ENCODE peak calls at places on chromosomes 12 and 14, in eight cellular contexts. One of them, this sample, is unnamed. For H3K4me1, the result is how much of the 10 kb centered on the place peaks cover.

GRCh38 chr14:25833341-25834121 is 764.3 kb downstream of the NOVA1 start:
- DNase-seq in heart right ventricle: no peak
- DNase-seq in psoas muscle: no peak
- DNase-seq in PC-3: peak
- DNase-seq in body of pancreas: peak
- DNase-seq in GM23338: peak
- DNase-seq in right lobe of liver: no peak
- DNase-seq in tibial artery: no peak
- DNase-seq in this sample: no peak

GRCh38 chr12:50603817-50604639 is 99.2 kb downstream of the DIP2B start:
- DNase-seq in heart right ventricle: no peak
- DNase-seq in body of pancreas: no peak
- DNase-seq in psoas muscle: peak
- DNase-seq in right lobe of liver: no peak
- DNase-seq in GM23338: no peak
- DNase-seq in PC-3: no peak
- DNase-seq in tibial artery: peak
- DNase-seq in this sample: peak

GRCh38 chr14:60642270-60642789 is 6.9 kb downstream of the SIX1 start:
- DNase-seq in body of pancreas: no peak
- DNase-seq in PC-3: no peak
- DNase-seq in heart right ventricle: no peak
- DNase-seq in psoas muscle: peak
- DNase-seq in tibial artery: no peak
- DNase-seq in GM23338: peak
- DNase-seq in right lobe of liver: no peak
- DNase-seq in this sample: no peak

GRCh38 chr14:102930138-102930752 is 7.8 kb downstream of the AMN start:
- DNase-seq in psoas muscle: no peak
- DNase-seq in PC-3: no peak
- DNase-seq in heart right ventricle: no peak
- DNase-seq in body of pancreas: no peak
- DNase-seq in right lobe of liver: no peak
- DNase-seq in tibial artery: no peak
- DNase-seq in GM23338: peak
- DNase-seq in this sample: no peak

GRCh38 chr12:71671816-71672215 is 7.7 kb downstream of the THAP2 start:
- DNase-seq in right lobe of liver: no peak
- DNase-seq in tibial artery: no peak
- DNase-seq in psoas muscle: no peak
- DNase-seq in body of pancreas: no peak
- DNase-seq in heart right ventricle: no peak
- DNase-seq in GM23338: no peak
- DNase-seq in PC-3: no peak
- DNase-seq in this sample: no peak

GRCh38 chr12:120474092-120474960 is 4.8 kb upstream of the SRSF9 start:
- DNase-seq in tibial artery: no peak
- DNase-seq in GM23338: peak
- DNase-seq in body of pancreas: peak
- DNase-seq in psoas muscle: no peak
- DNase-seq in right lobe of liver: no peak
- DNase-seq in PC-3: peak
- DNase-seq in heart right ventricle: no peak
- DNase-seq in this sample: no peak

GRCh38 chr12:89087149-89087834 is 265.0 kb downstream of the DUSP6 start:
- DNase-seq in GM23338: peak
- DNase-seq in psoas muscle: no peak
- DNase-seq in right lobe of liver: no peak
- DNase-seq in tibial artery: no peak
- DNase-seq in PC-3: no peak
- DNase-seq in body of pancreas: no peak
- DNase-seq in heart right ventricle: no peak
- DNase-seq in this sample: no peak

GRCh38 chr12:96907681-96908163 is 665 bp downstream of the NEDD1 start:
- DNase-seq in tibial artery: no peak
- DNase-seq in GM23338: peak
- DNase-seq in body of pancreas: peak
- DNase-seq in heart right ventricle: no peak
- DNase-seq in PC-3: no peak
- DNase-seq in psoas muscle: no peak
- DNase-seq in right lobe of liver: no peak
- DNase-seq in this sample: peak

GRCh38 chr14:105092912-105093425 is 27.7 kb upstream of the GPR132 start:
- DNase-seq in tibial artery: no peak
- DNase-seq in psoas muscle: peak
- DNase-seq in PC-3: peak
- DNase-seq in GM23338: no peak
- DNase-seq in body of pancreas: peak
- DNase-seq in right lobe of liver: no peak
- DNase-seq in heart right ventricle: peak
- DNase-seq in this sample: peak

GRCh38 chr14:76497550-76498484 is 121.9 kb downstream of the ESRRB start:
- DNase-seq in right lobe of liver: no peak
- DNase-seq in body of pancreas: no peak
- DNase-seq in psoas muscle: no peak
- DNase-seq in tibial artery: no peak
- DNase-seq in GM23338: peak
- DNase-seq in heart right ventricle: no peak
- DNase-seq in PC-3: peak
- DNase-seq in this sample: no peak

GRCh38 chr14:58702466-58703148 is 64.8 kb downstream of the DACT1 start:
- DNase-seq in GM23338: no peak
- DNase-seq in psoas muscle: no peak
- DNase-seq in heart right ventricle: no peak
- DNase-seq in PC-3: no peak
- DNase-seq in right lobe of liver: no peak
- DNase-seq in body of pancreas: no peak
- DNase-seq in tibial artery: no peak
- DNase-seq in this sample: no peak

GRCh38 chr12:69935651-69936100 is 110.6 kb downstream of the MYRFL start:
- DNase-seq in PC-3: no peak
- DNase-seq in psoas muscle: no peak
- DNase-seq in GM23338: no peak
- DNase-seq in heart right ventricle: no peak
- DNase-seq in body of pancreas: no peak
- DNase-seq in tibial artery: no peak
- DNase-seq in right lobe of liver: no peak
- DNase-seq in this sample: no peak

GRCh38 chr12:13472690-13473089 is 276.2 kb downstream of the EMP1 start:
- DNase-seq in right lobe of liver: no peak
- DNase-seq in tibial artery: no peak
- DNase-seq in body of pancreas: no peak
- DNase-seq in psoas muscle: no peak
- DNase-seq in heart right ventricle: no peak
- DNase-seq in GM23338: no peak
- DNase-seq in PC-3: peak
- DNase-seq in this sample: no peak

DNA sequence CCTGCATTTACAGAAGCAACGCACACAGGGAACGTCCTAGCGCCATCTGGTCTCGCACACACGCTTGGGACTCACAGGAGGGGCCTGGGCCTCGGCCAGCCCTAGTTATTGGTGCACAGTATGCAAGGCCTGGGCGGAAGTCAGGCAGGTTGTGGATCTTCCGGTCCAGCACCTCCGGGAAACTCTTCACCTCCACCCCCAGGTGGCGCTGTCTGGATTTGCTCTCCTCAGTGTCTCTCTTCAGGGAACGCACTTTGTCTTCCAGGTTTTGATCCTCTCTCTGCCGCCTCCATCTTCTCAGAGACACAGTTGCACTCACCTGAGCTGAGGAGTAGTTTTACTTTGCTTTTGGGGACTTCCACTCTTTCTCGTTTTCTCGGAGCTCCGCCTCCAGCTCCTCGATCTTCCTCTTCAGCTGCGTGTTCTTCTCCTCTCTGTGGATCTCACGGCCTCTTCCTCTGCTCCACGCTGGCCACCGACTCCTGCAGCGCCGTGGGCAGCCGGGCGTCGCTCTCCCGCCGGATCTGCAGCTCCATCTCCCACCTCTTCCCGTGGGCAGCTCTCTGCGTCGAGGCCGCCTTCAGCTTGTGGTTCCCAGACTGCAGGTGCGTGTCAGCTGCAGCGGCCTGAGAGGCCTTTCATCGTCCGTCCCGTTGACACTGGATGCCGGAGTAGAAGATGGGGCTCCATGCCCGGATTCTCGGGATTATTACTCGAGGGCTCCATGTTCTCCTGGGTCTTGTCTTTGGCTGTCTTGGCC is 933.8 kb downstream of the TMEM121 start:
- DNase-seq in body of pancreas: no peak
- DNase-seq in psoas muscle: no peak
- DNase-seq in right lobe of liver: no peak
- DNase-seq in GM23338: peak
- DNase-seq in PC-3: no peak
- DNase-seq in tibial artery: no peak
- DNase-seq in heart right ventricle: peak
- DNase-seq in this sample: no peak
- TF ChIP-seq CTCF in body of pancreas: no peak
- TF ChIP-seq CTCF in psoas muscle: no peak
- TF ChIP-seq CTCF in right lobe of liver: no peak
- TF ChIP-seq CTCF in GM23338: peak
- TF ChIP-seq CTCF in PC-3: no peak
- TF ChIP-seq CTCF in tibial artery: no peak
- TF ChIP-seq CTCF in heart right ventricle: no peak
- TF ChIP-seq CTCF in this sample: no peak

DNA sequence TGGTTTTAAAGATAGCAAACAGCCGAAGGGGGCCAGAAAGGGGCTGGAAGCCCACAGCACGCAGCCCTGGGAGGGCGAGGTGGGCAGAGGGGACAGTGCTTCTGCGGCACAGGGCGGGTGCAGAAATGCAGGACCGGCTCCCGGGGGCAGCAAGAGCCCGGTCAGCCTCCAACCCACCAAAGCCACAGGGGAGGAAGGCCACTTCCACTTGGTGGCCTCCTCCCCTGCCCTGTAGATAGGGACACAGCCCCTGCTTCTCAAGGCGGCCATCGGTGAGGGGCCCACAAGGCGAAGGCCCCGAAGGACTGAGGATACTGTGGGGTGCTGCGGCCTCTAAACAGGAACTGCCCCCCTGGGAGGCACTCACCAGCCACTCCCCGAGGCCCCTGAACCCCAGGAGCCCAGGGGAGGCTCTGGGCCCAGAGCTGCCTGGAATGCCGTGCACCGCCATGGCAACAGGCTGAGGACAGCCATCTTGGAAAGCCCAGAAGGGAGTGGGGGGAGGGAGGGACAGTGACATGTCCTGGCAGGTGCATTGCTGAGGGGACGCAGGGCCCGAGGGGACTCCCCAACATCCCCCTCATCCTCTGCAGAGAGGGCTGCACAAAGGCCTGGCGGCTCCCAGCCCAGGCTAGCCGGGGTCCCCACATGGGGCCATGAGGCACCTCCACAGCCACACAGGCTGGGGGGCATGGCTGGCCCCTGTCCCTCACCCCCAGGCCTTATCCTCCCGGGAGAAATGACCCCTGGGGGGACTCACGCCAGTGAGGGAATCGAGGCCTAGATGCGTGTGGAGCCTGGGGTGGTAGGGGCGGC is 114.6 kb downstream of the NCOR2 start:
- DNase-seq in GM23338: no peak
- DNase-seq in body of pancreas: no peak
- DNase-seq in PC-3: no peak
- DNase-seq in heart right ventricle: no peak
- DNase-seq in right lobe of liver: no peak
- DNase-seq in psoas muscle: no peak
- DNase-seq in tibial artery: no peak
- DNase-seq in this sample: no peak
- H3K4me1 ChIP-seq in GM23338: under half
- H3K4me1 ChIP-seq in body of pancreas: under half
- H3K4me1 ChIP-seq in PC-3: under half
- H3K4me1 ChIP-seq in heart right ventricle: half or more
- H3K4me1 ChIP-seq in right lobe of liver: under half
- H3K4me1 ChIP-seq in psoas muscle: under half
- H3K4me1 ChIP-seq in tibial artery: under half
- H3K4me1 ChIP-seq in this sample: under half

DNA sequence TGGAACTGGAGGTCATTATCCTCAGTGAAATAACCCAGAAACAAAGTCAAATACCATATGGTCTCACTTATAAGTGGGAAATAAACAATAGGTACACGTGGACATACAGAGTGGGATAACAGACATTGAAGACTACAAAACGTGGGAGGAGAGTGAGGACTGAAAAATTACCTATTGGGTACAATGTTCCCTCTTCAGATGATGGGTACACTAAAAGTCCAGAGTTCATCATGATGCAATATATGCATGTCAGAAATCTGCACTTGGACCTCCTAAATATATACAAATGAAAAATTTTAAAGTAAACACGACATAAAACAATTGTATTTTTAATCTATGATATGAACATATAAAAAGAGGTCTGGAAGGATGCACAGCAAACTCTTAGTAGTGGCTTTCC is 71.2 kb downstream of the SLC38A4 start:
- DNase-seq in body of pancreas: no peak
- DNase-seq in tibial artery: no peak
- DNase-seq in psoas muscle: no peak
- DNase-seq in right lobe of liver: no peak
- DNase-seq in GM23338: no peak
- DNase-seq in heart right ventricle: no peak
- DNase-seq in PC-3: no peak
- DNase-seq in this sample: no peak
- TF ChIP-seq CTCF in body of pancreas: no peak
- TF ChIP-seq CTCF in tibial artery: no peak
- TF ChIP-seq CTCF in psoas muscle: no peak
- TF ChIP-seq CTCF in right lobe of liver: no peak
- TF ChIP-seq CTCF in GM23338: no peak
- TF ChIP-seq CTCF in heart right ventricle: no peak
- TF ChIP-seq CTCF in PC-3: no peak
- TF ChIP-seq CTCF in this sample: no peak

GRCh38 chr12:60148109-60148508 is 552.3 kb downstream of the SLC16A7 start:
- DNase-seq in GM23338: no peak
- DNase-seq in heart right ventricle: no peak
- DNase-seq in body of pancreas: no peak
- DNase-seq in PC-3: peak
- DNase-seq in tibial artery: no peak
- DNase-seq in psoas muscle: no peak
- DNase-seq in right lobe of liver: no peak
- DNase-seq in this sample: no peak

GRCh38 chr12:60152756-60153155 is 556.9 kb downstream of the SLC16A7 start:
- DNase-seq in PC-3: peak
- DNase-seq in right lobe of liver: no peak
- DNase-seq in body of pancreas: no peak
- DNase-seq in tibial artery: no peak
- DNase-seq in heart right ventricle: no peak
- DNase-seq in GM23338: no peak
- DNase-seq in psoas muscle: no peak
- DNase-seq in this sample: no peak

GRCh38 chr12:60144395-60144794 is 548.6 kb downstream of the SLC16A7 start:
- DNase-seq in right lobe of liver: no peak
- DNase-seq in GM23338: no peak
- DNase-seq in heart right ventricle: no peak
- DNase-seq in psoas muscle: no peak
- DNase-seq in body of pancreas: no peak
- DNase-seq in tibial artery: no peak
- DNase-seq in PC-3: no peak
- DNase-seq in this sample: no peak

DNA sequence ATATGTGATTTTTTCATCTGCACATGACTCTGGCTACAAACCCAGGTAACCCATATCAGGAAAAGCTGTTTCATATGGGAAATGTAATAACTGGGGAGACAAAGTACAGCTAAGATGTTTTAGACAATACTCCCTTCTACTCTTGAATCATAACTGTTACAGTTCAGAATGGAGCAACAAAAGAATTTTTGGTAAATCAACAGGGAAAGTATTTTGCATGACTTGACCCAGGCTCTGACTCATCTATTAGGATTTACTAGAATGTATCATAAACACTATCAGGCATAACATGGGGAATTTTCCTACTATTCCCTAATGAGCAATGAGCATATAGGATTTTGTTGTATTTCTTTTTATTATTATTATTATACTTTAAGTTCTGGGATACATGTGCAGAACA is 553.0 kb downstream of the SLC16A7 start:
- DNase-seq in body of pancreas: no peak
- DNase-seq in PC-3: peak
- DNase-seq in heart right ventricle: no peak
- DNase-seq in psoas muscle: no peak
- DNase-seq in right lobe of liver: no peak
- DNase-seq in GM23338: no peak
- DNase-seq in tibial artery: no peak
- DNase-seq in this sample: no peak
- H3K4me1 ChIP-seq in body of pancreas: under half
- H3K4me1 ChIP-seq in PC-3: under half
- H3K4me1 ChIP-seq in heart right ventricle: under half
- H3K4me1 ChIP-seq in psoas muscle: under half
- H3K4me1 ChIP-seq in right lobe of liver: under half
- H3K4me1 ChIP-seq in GM23338: under half
- H3K4me1 ChIP-seq in tibial artery: under half
- H3K4me1 ChIP-seq in this sample: under half

This sample was measured in ovary.